ENCODE peak calls at places on chromosomes 7 and 10, in six cellular contexts. L is Peyer's patch, T is psoas muscle, F is coronary artery, E is right atrium auricular region, P is epithelial cell of esophagus. K is an unnamed sample.

GRCh38 chr10:5615263-5615820 is 51.1 kb downstream of the ASB13 start:
- DNase-seq in L (no peak), T (no peak), F (no peak), E (no peak), P (peak; percentile 31), K (no peak)

GRCh38 chr10:5284311-5285057 is 80.3 kb upstream of the UCN3 start:
- DNase-seq in L (no peak), T (no peak), F (no peak), E (no peak), P (peak; percentile 84), K (no peak)

GRCh38 chr10:11210211-11210922 is 192.7 kb downstream of the CELF2 start:
- DNase-seq in L (no peak), T (no peak), F (no peak), E (peak; percentile 54), P (peak; percentile 37), K (no peak)

GRCh38 chr10:73899401-73899780 is 11.5 kb upstream of the PLAU start:
- DNase-seq in L (no peak), T (no peak), F (no peak), E (no peak), P (peak; percentile 97), K (no peak)

GRCh38 chr10:17262502-17262901 is 34.5 kb downstream of the VIM start:
- DNase-seq in L (no peak), T (no peak), F (no peak), E (no peak), P (no peak), K (no peak)

GRCh38 chr7:16688249-16688648 is 42.3 kb downstream of the BZW2 start:
- DNase-seq in L (no peak), T (no peak), F (no peak), E (no peak), P (peak; percentile 63), K (no peak)

GRCh38 chr10:88851706-88852105 is at the start of gene ANKRD22:
- DNase-seq in L (peak; percentile 56), T (no peak), F (no peak), E (peak; percentile 61), P (peak; percentile 99), K (no peak)

GRCh38 chr7:96093435-96093834 is 228.5 kb downstream of the SLC25A13 start:
- DNase-seq in L (no peak), T (no peak), F (no peak), E (no peak), P (peak; percentile 74), K (no peak)

GRCh38 chr10:92011560-92012214 is 88.1 kb downstream of the BTAF1 start:
- DNase-seq in L (no peak), T (no peak), F (no peak), E (no peak), P (peak; percentile 87), K (no peak)

GRCh38 chr10:58017719-58018367 is 249.9 kb downstream of the IPMK start:
- DNase-seq in L (no peak), T (no peak), F (no peak), E (no peak), P (peak; percentile 74), K (no peak)

GRCh38 chr7:148912758-148913541 is 28.9 kb upstream of the EZH2 start:
- DNase-seq in L (no peak), T (no peak), F (no peak), E (no peak), P (no peak), K (no peak)

GRCh38 chr7:19061331-19061730 is 56.1 kb downstream of the TWIST1 start:
- DNase-seq in L (no peak), T (no peak), F (no peak), E (no peak), P (no peak), K (no peak)

GRCh38 chr10:33134011-33134751 is 176.2 kb upstream of the ITGB1 start:
- DNase-seq in L (peak; percentile 75), T (no peak), F (no peak), E (no peak), P (peak; percentile 100), K (no peak)

GRCh38 chr10:78383378-78383777 is 349.7 kb downstream of the RPS24 start:
- DNase-seq in L (no peak), T (no peak), F (no peak), E (no peak), P (no peak), K (no peak)

GRCh38 chr10:78382047-78382446 is 348.4 kb downstream of the RPS24 start:
- DNase-seq in L (no peak), T (no peak), F (no peak), E (no peak), P (no peak), K (no peak)

GRCh38 chr10:78382776-78383175 is 349.1 kb downstream of the RPS24 start:
- DNase-seq in L (no peak), T (no peak), F (no peak), E (no peak), P (no peak), K (no peak)

GRCh38 chr10:78378192-78378591 is 344.5 kb downstream of the RPS24 start:
- DNase-seq in L (no peak), T (no peak), F (no peak), E (no peak), P (no peak), K (no peak)

DNA sequence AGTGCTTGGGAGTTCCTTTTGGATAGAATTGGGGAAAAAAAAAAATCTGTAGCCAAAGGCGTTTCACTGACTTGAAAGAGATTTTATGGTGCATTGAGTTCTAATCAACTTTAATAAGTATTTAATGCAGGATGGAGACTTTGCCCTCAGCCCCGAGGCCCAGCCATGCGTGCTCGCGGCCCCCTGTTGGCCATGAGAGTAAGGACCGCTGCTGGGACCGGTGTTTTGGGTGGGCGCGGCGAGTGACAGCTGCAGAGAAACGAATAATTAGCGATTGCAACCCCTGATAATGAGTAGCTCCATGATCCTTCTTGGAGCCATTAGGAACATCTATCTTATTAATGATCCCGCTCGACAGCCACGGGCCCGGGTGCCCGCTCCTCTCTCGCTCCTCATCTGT is 347.4 kb downstream of the RPS24 start:
- DNase-seq in L (no peak), T (no peak), F (no peak), E (no peak), P (no peak), K (no peak)
- TF ChIP-seq CTCF in L (no peak), T (peak; percentile 6), F (no peak), E (no peak), P (no peak), K (no peak)

DNA sequence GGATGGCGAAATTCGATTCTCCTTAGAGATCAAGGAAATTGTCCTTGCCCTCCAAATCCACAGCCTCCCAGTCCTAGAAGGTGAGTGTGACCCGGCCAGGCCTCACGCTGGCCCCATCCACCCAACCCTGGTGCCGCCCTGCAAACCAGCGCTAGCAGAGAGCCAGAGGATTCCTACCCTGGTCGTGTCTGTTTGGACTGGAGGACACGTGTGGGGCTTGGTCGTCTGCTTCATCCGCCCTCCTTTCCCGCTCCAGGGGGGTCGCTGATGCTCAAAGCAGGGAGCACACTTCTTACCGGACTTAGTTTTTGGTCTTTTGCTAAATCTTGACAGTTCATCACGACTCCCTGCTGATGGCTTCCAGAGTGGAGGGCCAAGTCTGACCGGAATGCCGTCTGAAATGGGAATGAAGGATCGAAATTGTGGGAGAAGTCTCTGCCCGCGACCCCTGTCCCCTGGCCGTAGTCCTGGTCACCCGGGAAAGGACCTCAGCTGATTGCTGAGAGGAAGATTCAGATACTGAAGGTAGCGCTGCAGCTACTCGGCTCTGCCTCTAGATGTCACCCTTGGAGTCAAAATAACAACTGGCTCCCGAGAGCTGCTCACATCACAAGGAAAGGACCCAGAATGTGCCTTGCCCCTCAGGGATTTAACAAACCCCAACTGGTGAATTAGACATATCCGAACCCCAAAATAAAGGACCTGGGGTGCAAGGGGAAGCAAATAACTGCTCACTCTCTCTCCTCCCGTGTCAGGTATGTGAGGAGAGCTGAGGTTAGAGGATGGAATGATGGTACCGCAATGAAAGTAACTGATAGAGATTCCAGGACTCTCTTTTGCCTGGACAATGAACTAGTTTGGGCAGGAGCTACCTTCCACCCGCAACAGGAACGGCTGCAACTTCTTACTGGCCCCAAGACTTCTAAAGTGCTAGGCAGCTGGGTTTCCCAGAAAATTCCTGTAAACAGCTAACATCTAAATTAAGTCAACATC is 23.5 kb upstream of the ORC5 start:
- DNase-seq in L (no peak), T (no peak), F (no peak), E (peak; percentile 67), P (peak; percentile 60), K (no peak)
- H3K4me3 ChIP-seq in L (no peak overlapping the region), T (no peak overlapping the region), F (no peak overlapping the region), E (no peak overlapping the region), P (no peak overlapping the region), K (no peak overlapping the region)

DNA sequence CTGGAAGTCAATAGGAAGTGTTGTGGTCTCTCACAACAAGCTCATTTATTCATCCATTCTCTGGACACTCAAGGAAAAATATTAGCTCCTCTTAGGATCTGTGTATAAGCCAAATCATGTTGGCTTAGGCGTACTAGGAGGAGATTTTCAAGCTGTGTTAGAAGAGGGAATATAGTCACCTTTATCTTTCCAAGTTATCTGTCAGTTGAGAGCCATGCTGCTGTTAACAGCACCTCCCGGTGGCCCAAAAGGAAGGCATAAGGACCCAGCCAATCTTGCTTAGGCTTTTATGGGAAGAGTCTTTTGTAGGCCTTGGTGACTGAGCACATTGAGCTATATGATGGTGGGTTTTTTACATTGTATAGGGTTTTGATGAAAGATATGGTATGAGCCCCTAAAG is 220.0 kb downstream of the LRMDA start:
- DNase-seq in L (no peak), T (no peak), F (no peak), E (no peak), P (peak; percentile 68), K (no peak)
- TF ChIP-seq CTCF in L (no peak), T (no peak), F (no peak), E (peak; percentile 14), P (peak; percentile 72), K (no peak)

GRCh38 chr7:74044366-74045350 is 16.7 kb downstream of the ELN start:
- DNase-seq in L (no peak), T (peak; percentile 33), F (no peak), E (no peak), P (no peak), K (peak; percentile 55)

GRCh38 chr7:74040791-74041520 is 13.0 kb downstream of the ELN start:
- DNase-seq in L (no peak), T (no peak), F (no peak), E (no peak), P (no peak), K (no peak)

GRCh38 chr7:74040101-74040790 is 12.3 kb downstream of the ELN start:
- DNase-seq in L (no peak), T (no peak), F (no peak), E (no peak), P (peak; percentile 15), K (no peak)

GRCh38 chr7:74043523-74043951 is 15.6 kb downstream of the ELN start:
- DNase-seq in L (no peak), T (no peak), F (no peak), E (no peak), P (no peak), K (no peak)

DNA sequence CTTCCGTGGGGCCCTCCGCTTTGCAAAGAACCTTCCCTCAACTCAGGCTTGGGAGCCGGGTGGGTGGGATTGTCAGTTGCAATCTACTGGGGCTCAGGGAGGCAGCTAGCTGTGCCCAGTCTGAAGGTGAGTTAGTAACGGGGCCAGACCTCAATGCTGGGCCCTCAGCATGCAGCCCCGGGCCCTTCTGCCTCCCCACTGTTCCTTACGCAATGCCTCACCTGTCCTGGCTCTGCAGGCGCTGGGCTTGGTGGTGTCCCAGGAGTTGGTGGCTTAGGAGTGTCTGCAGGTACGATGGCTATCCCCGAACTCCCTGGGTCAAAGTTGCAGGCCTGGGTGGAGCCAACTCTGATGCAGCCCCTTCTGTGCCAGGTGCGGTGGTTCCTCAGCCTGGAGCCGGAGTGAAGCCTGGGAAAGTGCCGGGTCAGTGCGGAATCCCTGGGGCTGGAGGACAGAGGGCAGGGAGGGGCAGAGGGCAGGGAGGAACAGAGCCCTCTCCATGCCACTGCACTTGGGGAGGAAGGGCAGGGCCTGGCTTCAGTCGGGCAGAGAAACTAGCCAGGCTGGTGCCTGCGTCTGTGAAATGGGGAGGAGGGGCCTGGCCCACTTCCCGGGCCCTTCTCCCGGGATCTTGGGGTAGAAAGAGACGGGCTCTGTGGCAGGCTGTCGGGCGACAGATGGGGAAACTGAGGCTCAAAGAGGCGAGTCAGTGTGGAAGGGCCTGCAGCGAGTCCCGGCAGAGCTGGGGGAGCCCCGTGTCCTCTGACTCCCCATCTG is 15.0 kb downstream of the ELN start:
- DNase-seq in L (no peak), T (no peak), F (no peak), E (no peak), P (no peak), K (no peak)
- H3K4me3 ChIP-seq in L (no peak overlapping the region), T (no peak overlapping the region), F (no peak overlapping the region), E (no peak overlapping the region), P (no peak overlapping the region), K (no peak overlapping the region)

K was measured in suprapubic skin.